ENCODE peak calls at places on chromosomes 12 and 14, in eight cellular contexts. I, M, F, Y, T, H, S and L are unnamed samples.

GRCh38 chr12:53989227-53990113 is 4.5 kb downstream of the HOXC10 start:
- DNase-seq in S (no peak), H (no peak), I (no peak), Y (peak; percentile 76), M (peak; percentile 33), F (peak; percentile 38), T (peak; percentile 45), L (no peak)

GRCh38 chr14:102655154-102655553 is 62.7 kb downstream of the RCOR1 start:
- DNase-seq in F (peak; percentile 57), M (no peak), T (peak; percentile 57), I (no peak), Y (no peak), S (no peak), H (no peak), L (no peak)

GRCh38 chr14:78598046-78598652 is 428.0 kb downstream of the NRXN3 start:
- DNase-seq in T (peak; percentile 26), M (peak; percentile 7), I (peak; percentile 43), S (peak; percentile 53), Y (no peak), F (peak; percentile 46), H (peak; percentile 63), L (no peak)

GRCh38 chr14:98684486-98684885 is 587.5 kb downstream of the BCL11B start:
- DNase-seq in I (no peak), Y (no peak), T (no peak), H (no peak), S (no peak), M (no peak), F (no peak), L (no peak)

GRCh38 chr14:105865904-105866840 is 339.8 kb downstream of the TMEM121 start:
- DNase-seq in T (no peak), I (no peak), F (no peak), H (peak; percentile 57), S (no peak), M (no peak), Y (no peak), L (no peak)

GRCh38 chr12:70543444-70543843 is 93.8 kb downstream of the PTPRB start:
- DNase-seq in T (peak; percentile 94), I (no peak), M (no peak), Y (peak; percentile 97), H (no peak), S (no peak), F (peak; percentile 89), L (peak; percentile 96)

GRCh38 chr12:79455314-79455713 is 235.4 kb downstream of the PAWR start:
- DNase-seq in T (peak; percentile 22), H (no peak), S (no peak), M (no peak), Y (peak; percentile 31), F (no peak), I (no peak), L (no peak)

GRCh38 chr12:129911437-129912049 is 7.7 kb upstream of the TMEM132D start:
- DNase-seq in T (no peak), M (no peak), I (peak; percentile 57), H (no peak), F (peak; percentile 58), S (no peak), Y (peak; percentile 12), L (no peak)

GRCh38 chr14:71143391-71144290 is 236.4 kb downstream of the PCNX1 start:
- DNase-seq in S (no peak), Y (peak; percentile 64), I (no peak), F (peak; percentile 80), M (no peak), H (no peak), T (peak; percentile 80), L (no peak)

GRCh38 chr12:103657331-103657730 is 70.3 kb downstream of the STAB2 start:
- DNase-seq in S (no peak), Y (no peak), T (peak; percentile 23), M (no peak), I (no peak), H (no peak), F (no peak), L (no peak)

GRCh38 chr14:104680806-104681688 is 8.4 kb upstream of the INF2 start:
- DNase-seq in Y (no peak), F (peak; percentile 78), T (peak; percentile 85), M (peak; percentile 73), H (peak; percentile 89), I (peak; percentile 64), S (no peak), L (no peak)

GRCh38 chr14:99155173-99155777 is 116.7 kb downstream of the BCL11B start:
- DNase-seq in Y (no peak), H (peak; percentile 46), I (no peak), M (no peak), S (no peak), F (no peak), T (no peak), L (no peak)

GRCh38 chr12:52832960-52833905 is 878 bp downstream of the KRT79 start:
- DNase-seq in I (no peak), F (no peak), S (no peak), H (no peak), T (no peak), M (no peak), Y (no peak), L (no peak)

GRCh38 chr12:23810327-23810902 is 139.1 kb downstream of the SOX5 start:
- DNase-seq in M (no peak), I (no peak), F (no peak), Y (no peak), T (no peak), H (no peak), S (no peak), L (no peak)

GRCh38 chr14:103882503-103883262 is 35.3 kb upstream of the PPP1R13B start:
- DNase-seq in I (no peak), Y (no peak), M (no peak), S (no peak), T (no peak), H (no peak), F (no peak), L (no peak)

DNA sequence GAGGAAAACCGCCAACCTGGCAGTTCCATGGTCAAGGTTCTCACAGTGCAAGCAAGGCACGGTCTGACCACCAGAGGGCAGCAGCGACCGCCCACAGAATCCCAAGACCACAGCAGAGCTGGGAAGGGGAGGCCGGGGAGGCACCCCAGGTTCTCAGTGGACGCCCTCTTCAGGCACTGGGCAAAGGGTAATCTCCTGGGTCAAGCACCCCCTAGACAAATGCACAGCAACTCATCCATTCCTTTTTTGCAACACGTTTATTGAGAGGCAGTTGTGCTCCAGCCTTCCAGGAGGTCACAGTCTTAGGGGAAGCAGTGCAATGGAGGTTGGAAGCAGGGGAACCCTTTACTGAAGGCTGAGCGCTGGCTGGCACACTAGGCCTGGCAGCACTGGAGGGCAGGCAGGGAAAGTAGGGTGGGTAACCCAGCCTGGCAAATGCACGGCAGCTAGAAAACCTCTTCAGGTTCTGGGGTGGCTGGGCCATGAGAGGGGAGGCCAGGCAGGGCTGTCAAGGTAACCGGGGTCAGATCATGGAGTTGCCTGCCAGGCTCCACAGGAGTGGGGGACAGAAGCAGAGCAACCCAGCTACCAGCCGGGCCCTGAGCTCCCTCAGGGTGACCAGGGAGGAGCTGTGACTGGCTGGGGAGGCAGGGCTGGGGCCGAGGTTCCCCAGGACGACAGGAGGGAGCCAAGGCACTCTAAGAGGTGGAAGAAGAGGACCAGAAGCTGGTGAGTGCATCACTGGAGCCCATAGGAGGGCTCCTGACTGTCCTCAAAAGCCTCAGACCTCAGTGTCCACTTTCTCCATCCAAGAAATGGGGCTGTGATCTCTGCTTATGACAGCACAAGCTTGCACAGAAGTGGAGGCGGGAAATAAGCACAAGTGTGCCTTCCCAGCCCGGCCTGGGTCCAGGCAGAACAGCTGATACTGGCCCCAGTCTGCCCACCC is 1.8 kb upstream of the RHOF start:
- DNase-seq in F (peak; percentile 84), T (peak; percentile 81), I (peak; percentile 90), S (peak; percentile 82), M (no peak), Y (no peak), H (peak; percentile 94), L (no peak)
- H3K4me3 ChIP-seq in F (no peak overlapping the region), T (no peak overlapping the region), I (peak overlapping the region; percentile 68), S (peak overlapping the region; percentile 91), M (no peak overlapping the region), Y (peak overlapping the region; percentile 23), H (no peak overlapping the region), L (peak overlapping the region; percentile 26)

DNA sequence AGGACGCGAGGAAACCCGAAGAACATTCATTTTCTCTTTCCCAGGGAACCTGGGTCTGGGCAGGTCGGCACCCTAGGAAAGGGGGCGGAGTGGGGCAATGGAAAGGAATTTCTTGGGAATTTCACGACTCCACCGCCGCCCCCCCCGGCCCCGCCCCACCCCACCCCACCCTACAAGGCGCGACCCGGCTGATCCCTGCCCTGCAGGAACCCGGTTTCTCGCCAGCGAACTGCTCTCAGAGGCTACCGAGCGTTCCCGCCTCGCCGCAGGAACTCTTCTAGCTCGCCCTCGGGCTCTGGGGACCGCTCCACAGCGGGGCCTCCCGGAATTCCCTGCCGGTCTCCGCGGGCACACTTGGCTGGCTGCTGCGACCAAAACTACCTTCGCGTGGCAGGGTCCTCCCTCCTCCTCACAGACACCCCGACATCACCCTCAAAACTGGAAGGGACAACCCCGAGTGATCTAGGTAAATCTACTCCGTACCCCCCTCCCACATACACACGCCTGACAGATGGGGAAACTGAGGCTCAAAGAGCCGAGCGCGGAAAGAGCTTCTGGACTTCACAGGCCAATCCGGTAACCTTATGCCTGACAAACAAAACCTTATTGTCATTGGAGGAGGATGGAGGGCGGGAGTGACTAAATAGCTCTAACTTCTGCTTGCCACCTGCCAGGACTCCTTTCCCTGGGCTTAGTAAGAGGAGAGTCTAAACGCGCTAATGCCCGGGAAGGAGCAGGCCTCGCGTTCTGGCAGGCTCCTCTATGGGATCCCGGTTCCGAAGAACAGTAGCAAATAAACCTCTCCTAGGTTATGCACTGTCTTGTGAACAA is 835 bp upstream of the ACTN1 start:
- DNase-seq in S (no peak), Y (no peak), H (peak; percentile 87), T (peak; percentile 63), M (no peak), I (peak; percentile 73), F (peak; percentile 56), L (no peak)
- H3K4me3 ChIP-seq in S (peak overlapping the region; percentile 99), Y (peak overlapping the region; percentile 92), H (peak overlapping the region; percentile 100), T (peak overlapping the region; percentile 76), M (peak overlapping the region; percentile 39), I (peak overlapping the region; percentile 94), F (peak overlapping the region; percentile 94), L (peak overlapping the region; percentile 98)

DNA sequence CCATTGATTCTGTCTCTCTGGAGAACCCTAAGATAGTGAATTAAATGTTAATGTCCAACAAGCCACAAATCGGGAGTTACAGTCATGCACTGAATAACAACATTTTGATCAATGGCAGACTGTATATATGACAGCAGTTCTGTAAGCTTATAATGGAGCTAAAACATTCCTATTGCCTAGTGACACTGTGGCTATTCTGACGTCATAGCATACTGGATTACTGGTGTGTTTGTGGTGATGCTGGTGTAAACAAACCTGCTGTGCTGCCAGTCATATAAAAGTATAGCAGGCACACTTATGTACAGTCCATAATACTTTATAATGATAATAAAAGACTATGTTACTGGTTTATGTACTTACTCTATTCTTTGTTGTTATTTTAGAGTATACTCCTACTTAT is 56.7 kb upstream of the BICD1 start:
- DNase-seq in Y (no peak), T (peak; percentile 56), H (no peak), I (no peak), F (no peak), S (no peak), M (no peak), L (no peak)
- H3K4me3 ChIP-seq in Y (no peak overlapping the region), T (no peak overlapping the region), H (no peak overlapping the region), I (no peak overlapping the region), F (no peak overlapping the region), S (no peak overlapping the region), M (no peak overlapping the region), L (no peak overlapping the region)

DNA sequence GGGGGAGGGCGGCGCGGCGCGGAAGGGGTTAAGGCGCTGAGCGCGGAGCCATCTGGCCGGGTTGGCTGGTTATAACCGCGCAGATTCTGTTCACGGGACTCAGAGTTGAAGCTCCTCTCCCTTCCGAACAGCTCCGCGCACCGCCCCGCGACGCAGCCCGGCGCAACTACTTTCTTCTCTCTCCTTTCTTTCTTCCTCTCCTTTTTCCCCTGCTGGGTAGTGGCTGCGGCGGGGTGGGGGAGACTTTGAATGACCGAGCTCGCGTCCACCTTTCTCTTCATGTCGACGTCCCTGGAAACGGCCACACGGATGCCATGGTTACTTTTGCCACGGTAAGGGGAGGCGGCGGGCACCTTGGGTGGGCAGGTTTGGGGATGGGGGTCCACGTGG is at the start of gene NTF3:
- DNase-seq in Y (no peak), S (no peak), F (no peak), H (no peak), M (no peak), T (peak; percentile 76), I (no peak), L (no peak)
- H3K4me3 ChIP-seq in Y (peak within 1 kb of the TSS; percentile 44), S (peak within 1 kb of the TSS; percentile 74), F (peak within 1 kb of the TSS; percentile 50), H (peak within 1 kb of the TSS; percentile 44), M (no peak within 1 kb of the TSS), T (peak within 1 kb of the TSS; percentile 94), I (peak within 1 kb of the TSS; percentile 41), L (peak within 1 kb of the TSS; percentile 81)